ENCODE peak calls at places on chromosomes 4 and X, in four cellular contexts. Y, H, E and T are unnamed samples.
A peak's percentile ranks its signal among the peaks of the same experiment; 100 is the strongest.

GRCh38 chr4:124863039-124863545 is 150.6 kb upstream of the ANKRD50 start:
- DNase-seq in Y (no peak), H (peak; percentile 19), E (no peak), T (no peak)

GRCh38 chr4:93748380-93748779 is 80.2 kb upstream of the ATOH1 start:
- DNase-seq in Y (no peak), H (no peak), E (no peak), T (no peak)

GRCh38 chr4:40490481-40490880 is 139.2 kb downstream of the RBM47 start:
- DNase-seq in Y (no peak), H (no peak), E (no peak), T (no peak)

GRCh38 chr4:64747919-64748715 is 338.9 kb upstream of the TECRL start:
- DNase-seq in Y (peak; percentile 55), H (no peak), E (no peak), T (no peak)

GRCh38 chr4:101102114-101102752 is 245.1 kb downstream of the PPP3CA start:
- DNase-seq in Y (no peak), H (peak; percentile 93), E (no peak), T (no peak)

GRCh38 chr4:142407569-142407968 is 438.5 kb downstream of the INPP4B start:
- DNase-seq in Y (no peak), H (peak; percentile 11), E (no peak), T (no peak)

GRCh38 chr4:13088726-13089658 is 395.1 kb downstream of the RAB28 start:
- DNase-seq in Y (no peak), H (no peak), E (no peak), T (no peak)

GRCh38 chr4:85125688-85126087 is 159.2 kb upstream of the WDFY3 start:
- DNase-seq in Y (no peak), H (no peak), E (no peak), T (no peak)

GRCh38 chrX:31269914-31270313 is 198.1 kb upstream of the FTHL17 start:
- DNase-seq in Y (no peak), H (peak; percentile 6), E (no peak), T (no peak)

GRCh38 chrX:50893466-50893865 is 17.1 kb upstream of the BMP15 start:
- DNase-seq in Y (no peak), H (no peak), E (no peak), T (no peak)

GRCh38 chrX:115562492-115562872 is 1.5 kb downstream of the PLS3 start:
- DNase-seq in Y (no peak), H (peak; percentile 68), E (no peak), T (no peak)

GRCh38 chrX:46642145-46642544 is 68.6 kb downstream of the CHST7 start:
- DNase-seq in Y (no peak), H (peak; percentile 62), E (no peak), T (peak; percentile 22)

GRCh38 chr4:102663073-102663472 is 97.7 kb downstream of the MANBA start:
- DNase-seq in Y (no peak), H (peak; percentile 65), E (no peak), T (no peak)

GRCh38 chrX:78923198-78924015 is 21.8 kb upstream of the P2RY10 start:
- DNase-seq in Y (no peak), H (no peak), E (no peak), T (no peak)

GRCh38 chr4:10115657-10116624 is 658 bp downstream of the WDR1 start:
- DNase-seq in Y (peak; percentile 93), H (peak; percentile 48), E (peak; percentile 82), T (peak; percentile 84)

GRCh38 chrX:16822723-16823122 is 36.5 kb downstream of the TXLNG start:
- DNase-seq in Y (no peak), H (peak; percentile 76), E (no peak), T (no peak)

GRCh38 chr4:48665555-48666186 is 114.4 kb downstream of the FRYL start:
- DNase-seq in Y (no peak), H (no peak), E (no peak), T (peak; percentile 62)
- H3K4me3 ChIP-seq in Y (no peak overlapping the region), H (no peak overlapping the region), E (no peak overlapping the region), T (no peak overlapping the region)

GRCh38 chr4:39427477-39428119 is 20.9 kb downstream of the KLB start:
- DNase-seq in Y (no peak), H (no peak), E (no peak), T (no peak)

GRCh38 chr4:39426728-39427127 is 20.0 kb downstream of the KLB start:
- DNase-seq in Y (no peak), H (no peak), E (no peak), T (no peak)

GRCh38 chr4:39433878-39434492 is 24.7 kb downstream of the RPL9 start:
- DNase-seq in Y (no peak), H (no peak), E (no peak), T (no peak)

DNA sequence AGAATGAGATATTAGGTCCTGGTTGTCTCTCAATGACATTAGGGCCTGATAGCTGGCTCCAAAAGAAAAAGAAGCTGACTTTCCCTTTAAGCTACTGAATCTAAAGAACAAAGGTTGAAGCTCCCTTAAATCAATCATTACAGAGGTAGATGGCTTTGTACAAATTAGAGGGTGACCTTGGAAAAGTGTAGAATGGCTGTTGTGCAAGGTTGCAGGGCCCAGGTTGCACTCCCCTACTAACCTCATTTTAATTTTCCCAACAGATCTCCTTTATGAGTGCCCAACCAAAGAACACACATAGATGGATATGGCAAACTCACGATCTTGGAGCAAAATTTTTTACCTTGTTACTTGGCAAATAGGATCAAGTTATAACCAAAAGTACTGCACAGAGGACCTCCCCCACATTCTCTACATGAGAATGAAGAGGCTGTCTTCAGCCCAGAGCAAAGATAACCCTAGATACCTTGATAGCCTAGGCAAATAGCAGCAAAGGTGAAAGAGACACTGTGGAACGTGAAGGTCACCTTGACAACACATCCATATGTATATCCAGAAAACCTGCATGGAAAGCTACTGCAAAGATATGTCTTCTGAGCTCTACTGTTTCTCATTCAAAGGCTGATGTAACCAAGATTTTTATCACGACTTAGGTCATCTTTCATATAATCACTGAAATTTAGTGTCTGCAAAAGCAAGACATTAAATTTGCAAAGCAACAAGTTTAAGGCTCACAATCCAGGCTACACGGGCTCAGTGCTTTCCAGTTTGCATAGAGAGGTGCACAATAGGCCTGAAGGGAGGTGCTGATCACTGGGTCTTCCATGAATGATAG is 23.0 kb downstream of the KLB start:
- DNase-seq in Y (no peak), H (no peak), E (no peak), T (peak; percentile 31)
- H3K4me1 ChIP-seq in Y (no peaks in the 10 kb centered on the region), H (no peaks in the 10 kb centered on the region), E (no peaks in the 10 kb centered on the region), T (no peaks in the 10 kb centered on the region)

GRCh38 chrX:119459181-119459580 is 9.1 kb upstream of the SLC25A5 start:
- DNase-seq in Y (no peak), H (no peak), E (no peak), T (no peak)

GRCh38 chrX:119455264-119455663 is 13.0 kb upstream of the SLC25A5 start:
- DNase-seq in Y (no peak), H (no peak), E (no peak), T (peak; percentile 79)

DNA sequence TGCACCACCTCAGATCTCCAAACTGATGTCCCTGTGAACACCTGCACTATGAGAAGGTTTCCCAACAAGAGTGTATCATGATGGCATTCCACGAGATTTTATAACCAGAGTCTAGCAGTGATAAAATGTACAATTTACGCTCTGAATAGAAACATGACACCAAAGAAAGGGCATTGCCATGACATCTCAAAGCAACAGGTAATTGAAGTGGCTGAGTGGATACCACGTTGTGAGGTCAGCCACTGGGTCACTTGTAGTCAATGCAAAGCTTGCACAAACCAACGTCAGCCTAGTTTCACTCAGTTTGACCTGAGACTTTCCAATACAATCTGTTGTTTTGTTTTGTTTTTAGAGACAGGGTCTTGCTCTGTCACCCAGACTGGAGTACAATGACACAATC is 15.0 kb upstream of the SLC25A5 start:
- DNase-seq in Y (no peak), H (no peak), E (no peak), T (no peak)
- H3K9me3 ChIP-seq in Y (no peaks in the 10 kb centered on the region), H (no peaks in the 10 kb centered on the region), E (no peaks in the 10 kb centered on the region), T (no peaks in the 10 kb centered on the region)

DNA sequence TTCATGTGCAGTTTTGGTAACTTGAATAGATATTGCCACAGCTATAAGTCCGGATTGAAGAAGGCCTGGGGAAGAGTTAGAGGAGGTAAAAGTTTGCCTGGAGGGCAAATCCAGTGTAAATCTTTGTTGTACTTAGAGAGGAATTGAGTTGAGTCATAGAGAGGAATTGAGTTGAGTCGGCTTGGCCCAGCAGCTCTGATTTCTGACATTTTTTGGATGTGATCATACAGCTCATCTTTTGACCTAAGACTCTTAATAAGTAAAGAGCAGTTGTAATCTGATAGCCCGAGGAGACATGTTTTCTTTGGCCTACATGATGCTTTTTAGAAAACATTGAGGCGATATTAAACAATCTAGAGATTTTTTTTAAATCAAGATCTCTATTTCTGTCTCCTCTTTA is 3.9 kb downstream of the KIT start:
- DNase-seq in Y (no peak), H (peak; percentile 51), E (no peak), T (no peak)
- H3K4me3 ChIP-seq in Y (no peak overlapping the region), H (no peak overlapping the region), E (no peak overlapping the region), T (no peak overlapping the region)

GRCh38 chr4:139669335-139669734 is 3.7 kb downstream of the MGST2 start:
- DNase-seq in Y (no peak), H (no peak), E (no peak), T (no peak)

GRCh38 chr4:139668658-139669201 is 3.1 kb downstream of the MGST2 start:
- DNase-seq in Y (no peak), H (no peak), E (no peak), T (no peak)

GRCh38 chr4:139668036-139668435 is 2.4 kb downstream of the MGST2 start:
- DNase-seq in Y (no peak), H (no peak), E (no peak), T (peak; percentile 85)

GRCh38 chr4:139670765-139671164 is 5.1 kb downstream of the MGST2 start:
- DNase-seq in Y (no peak), H (no peak), E (no peak), T (no peak)

GRCh38 chr4:139669859-139670258 is 4.2 kb downstream of the MGST2 start:
- DNase-seq in Y (no peak), H (no peak), E (no peak), T (no peak)
- H3K4me1 ChIP-seq in Y (peaks cover 5% of the 10 kb centered on the region), H (peaks cover 28% of the 10 kb centered on the region), E (peaks cover 9% of the 10 kb centered on the region), T (peaks cover 14% of the 10 kb centered on the region)

GRCh38 chr4:170127758-170128157 is 38.0 kb upstream of the AADAT start:
- DNase-seq in Y (peak; percentile 65), H (no peak), E (no peak), T (no peak)
- H3K9me3 ChIP-seq in Y (no peaks in the 10 kb centered on the region), H (no peaks in the 10 kb centered on the region), E (no peaks in the 10 kb centered on the region), T (no peaks in the 10 kb centered on the region)